ENCODE peak calls at places on chromosomes 6 and 20, in ten cellular contexts. One of them, this sample, is unnamed.
A peak's percentile ranks its signal among the peaks of the same experiment; 100 is the strongest.

GRCh38 chr20:1001981-1002681 is at the start of gene RSPO4:
- DNase-seq in hepatocyte: peak; percentile 36
- DNase-seq in ascending aorta: no peak
- DNase-seq in GM06990: no peak
- DNase-seq in mesothelial cell of epicardium: no peak
- DNase-seq in mammary epithelial cell: no peak
- DNase-seq in dorsolateral prefrontal cortex: no peak
- DNase-seq in spleen: no peak
- DNase-seq in cardiac fibroblast: no peak
- DNase-seq in astrocyte: no peak
- DNase-seq in this sample: no peak

GRCh38 chr6:108116781-108117426 is 42.4 kb upstream of the OSTM1 start:
- DNase-seq in spleen: no peak
- DNase-seq in cardiac fibroblast: no peak
- DNase-seq in mammary epithelial cell: no peak
- DNase-seq in astrocyte: no peak
- DNase-seq in mesothelial cell of epicardium: no peak
- DNase-seq in ascending aorta: no peak
- DNase-seq in dorsolateral prefrontal cortex: no peak
- DNase-seq in GM06990: no peak
- DNase-seq in hepatocyte: no peak
- DNase-seq in this sample: no peak

GRCh38 chr20:23035731-23036130 is 619 bp downstream of the SSTR4 start:
- DNase-seq in mammary epithelial cell: no peak
- DNase-seq in dorsolateral prefrontal cortex: no peak
- DNase-seq in hepatocyte: no peak
- DNase-seq in ascending aorta: no peak
- DNase-seq in cardiac fibroblast: no peak
- DNase-seq in spleen: no peak
- DNase-seq in astrocyte: no peak
- DNase-seq in GM06990: no peak
- DNase-seq in mesothelial cell of epicardium: no peak
- DNase-seq in this sample: no peak

GRCh38 chr6:27669798-27670301 is 196.9 kb upstream of the ZNF184 start:
- DNase-seq in ascending aorta: no peak
- DNase-seq in astrocyte: no peak
- DNase-seq in mammary epithelial cell: no peak
- DNase-seq in dorsolateral prefrontal cortex: no peak
- DNase-seq in mesothelial cell of epicardium: no peak
- DNase-seq in spleen: no peak
- DNase-seq in GM06990: no peak
- DNase-seq in hepatocyte: no peak
- DNase-seq in cardiac fibroblast: no peak
- DNase-seq in this sample: no peak

GRCh38 chr6:73893696-73894095 is 197.7 kb downstream of the CD109 start:
- DNase-seq in spleen: no peak
- DNase-seq in dorsolateral prefrontal cortex: no peak
- DNase-seq in mammary epithelial cell: no peak
- DNase-seq in astrocyte: no peak
- DNase-seq in GM06990: no peak
- DNase-seq in ascending aorta: no peak
- DNase-seq in hepatocyte: no peak
- DNase-seq in mesothelial cell of epicardium: no peak
- DNase-seq in cardiac fibroblast: no peak
- DNase-seq in this sample: no peak

GRCh38 chr6:138769102-138769676 is 4.4 kb upstream of the CCDC28A start:
- DNase-seq in dorsolateral prefrontal cortex: no peak
- DNase-seq in cardiac fibroblast: no peak
- DNase-seq in hepatocyte: peak; percentile 29
- DNase-seq in ascending aorta: no peak
- DNase-seq in astrocyte: no peak
- DNase-seq in mammary epithelial cell: no peak
- DNase-seq in mesothelial cell of epicardium: no peak
- DNase-seq in spleen: no peak
- DNase-seq in GM06990: no peak
- DNase-seq in this sample: no peak

GRCh38 chr6:98574991-98575390 is 259.4 kb upstream of the POU3F2 start:
- DNase-seq in cardiac fibroblast: no peak
- DNase-seq in astrocyte: no peak
- DNase-seq in ascending aorta: no peak
- DNase-seq in mesothelial cell of epicardium: no peak
- DNase-seq in GM06990: no peak
- DNase-seq in dorsolateral prefrontal cortex: peak; percentile 82
- DNase-seq in spleen: no peak
- DNase-seq in hepatocyte: peak; percentile 8
- DNase-seq in mammary epithelial cell: no peak
- DNase-seq in this sample: no peak

GRCh38 chr20:63889241-63890200 is 5.4 kb upstream of the DNAJC5 start:
- DNase-seq in cardiac fibroblast: peak; percentile 30
- DNase-seq in spleen: no peak
- DNase-seq in dorsolateral prefrontal cortex: no peak
- DNase-seq in GM06990: no peak
- DNase-seq in astrocyte: no peak
- DNase-seq in mesothelial cell of epicardium: no peak
- DNase-seq in ascending aorta: no peak
- DNase-seq in hepatocyte: no peak
- DNase-seq in mammary epithelial cell: peak; percentile 88
- DNase-seq in this sample: no peak

GRCh38 chr6:124987999-124988591 is 25.9 kb downstream of the RNF217 start:
- DNase-seq in cardiac fibroblast: no peak
- DNase-seq in GM06990: no peak
- DNase-seq in ascending aorta: no peak
- DNase-seq in spleen: no peak
- DNase-seq in mesothelial cell of epicardium: no peak
- DNase-seq in dorsolateral prefrontal cortex: no peak
- DNase-seq in hepatocyte: no peak
- DNase-seq in mammary epithelial cell: no peak
- DNase-seq in astrocyte: no peak
- DNase-seq in this sample: no peak

GRCh38 chr6:37485259-37485658 is 14.4 kb downstream of the CCDC167 start:
- DNase-seq in mammary epithelial cell: no peak
- DNase-seq in dorsolateral prefrontal cortex: no peak
- DNase-seq in spleen: no peak
- DNase-seq in cardiac fibroblast: no peak
- DNase-seq in ascending aorta: no peak
- DNase-seq in GM06990: no peak
- DNase-seq in astrocyte: no peak
- DNase-seq in mesothelial cell of epicardium: no peak
- DNase-seq in hepatocyte: no peak
- DNase-seq in this sample: no peak
- TF ChIP-seq CTCF in mammary epithelial cell: peak; percentile 26
- TF ChIP-seq CTCF in dorsolateral prefrontal cortex: no peak
- TF ChIP-seq CTCF in spleen: no peak
- TF ChIP-seq CTCF in cardiac fibroblast: peak; percentile 18
- TF ChIP-seq CTCF in ascending aorta: no peak
- TF ChIP-seq CTCF in GM06990: peak; percentile 31
- TF ChIP-seq CTCF in astrocyte: no peak
- TF ChIP-seq CTCF in mesothelial cell of epicardium: no peak
- TF ChIP-seq CTCF in hepatocyte: peak; percentile 6
- TF ChIP-seq CTCF in this sample: no peak

GRCh38 chr6:34688956-34689355 is 7.6 kb downstream of the ILRUN start:
- DNase-seq in astrocyte: no peak
- DNase-seq in GM06990: no peak
- DNase-seq in ascending aorta: no peak
- DNase-seq in mesothelial cell of epicardium: no peak
- DNase-seq in cardiac fibroblast: no peak
- DNase-seq in mammary epithelial cell: no peak
- DNase-seq in dorsolateral prefrontal cortex: no peak
- DNase-seq in spleen: no peak
- DNase-seq in hepatocyte: no peak
- DNase-seq in this sample: no peak

GRCh38 chr6:34684364-34684763 is 12.2 kb downstream of the ILRUN start:
- DNase-seq in mesothelial cell of epicardium: no peak
- DNase-seq in cardiac fibroblast: no peak
- DNase-seq in GM06990: no peak
- DNase-seq in dorsolateral prefrontal cortex: no peak
- DNase-seq in ascending aorta: no peak
- DNase-seq in hepatocyte: no peak
- DNase-seq in mammary epithelial cell: no peak
- DNase-seq in spleen: no peak
- DNase-seq in astrocyte: no peak
- DNase-seq in this sample: no peak

GRCh38 chr6:34684919-34685318 is 11.6 kb downstream of the ILRUN start:
- DNase-seq in mammary epithelial cell: no peak
- DNase-seq in spleen: no peak
- DNase-seq in ascending aorta: no peak
- DNase-seq in dorsolateral prefrontal cortex: no peak
- DNase-seq in astrocyte: no peak
- DNase-seq in hepatocyte: no peak
- DNase-seq in cardiac fibroblast: no peak
- DNase-seq in GM06990: no peak
- DNase-seq in mesothelial cell of epicardium: no peak
- DNase-seq in this sample: no peak

GRCh38 chr6:34692280-34692679 is 4.3 kb downstream of the ILRUN start:
- DNase-seq in astrocyte: no peak
- DNase-seq in spleen: no peak
- DNase-seq in ascending aorta: no peak
- DNase-seq in GM06990: no peak
- DNase-seq in dorsolateral prefrontal cortex: no peak
- DNase-seq in mammary epithelial cell: no peak
- DNase-seq in hepatocyte: no peak
- DNase-seq in cardiac fibroblast: no peak
- DNase-seq in mesothelial cell of epicardium: no peak
- DNase-seq in this sample: no peak

GRCh38 chr6:34689742-34690141 is 6.8 kb downstream of the ILRUN start:
- DNase-seq in astrocyte: no peak
- DNase-seq in spleen: no peak
- DNase-seq in mesothelial cell of epicardium: no peak
- DNase-seq in mammary epithelial cell: no peak
- DNase-seq in hepatocyte: no peak
- DNase-seq in cardiac fibroblast: no peak
- DNase-seq in dorsolateral prefrontal cortex: no peak
- DNase-seq in ascending aorta: no peak
- DNase-seq in GM06990: no peak
- DNase-seq in this sample: no peak
- TF ChIP-seq CTCF in astrocyte: no peak
- TF ChIP-seq CTCF in spleen: no peak
- TF ChIP-seq CTCF in mesothelial cell of epicardium: no peak
- TF ChIP-seq CTCF in mammary epithelial cell: no peak
- TF ChIP-seq CTCF in hepatocyte: no peak
- TF ChIP-seq CTCF in cardiac fibroblast: no peak
- TF ChIP-seq CTCF in dorsolateral prefrontal cortex: no peak
- TF ChIP-seq CTCF in ascending aorta: no peak
- TF ChIP-seq CTCF in GM06990: no peak
- TF ChIP-seq CTCF in this sample: no peak

DNA sequence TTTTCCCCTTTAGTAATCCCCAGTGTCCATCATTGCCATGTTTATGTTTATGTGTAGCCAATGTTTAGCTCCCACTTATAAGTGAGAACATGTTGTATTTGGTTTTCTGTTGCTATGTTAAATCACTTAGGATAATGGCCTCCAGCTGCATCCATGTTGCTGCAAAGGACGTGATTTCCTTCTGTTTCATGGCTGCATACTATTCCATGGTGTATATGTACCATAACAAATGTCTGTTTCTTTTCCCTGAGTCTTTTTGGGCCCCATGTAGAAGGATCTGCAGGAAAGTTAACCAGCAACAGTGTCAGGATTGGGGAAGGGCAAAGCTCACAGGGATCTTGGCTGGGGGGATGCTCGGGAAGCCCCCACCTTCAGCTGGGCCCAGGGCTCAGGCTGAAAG is 64.3 kb upstream of the SULF2 start:
- DNase-seq in GM06990: no peak
- DNase-seq in astrocyte: no peak
- DNase-seq in ascending aorta: no peak
- DNase-seq in spleen: no peak
- DNase-seq in mesothelial cell of epicardium: no peak
- DNase-seq in mammary epithelial cell: no peak
- DNase-seq in dorsolateral prefrontal cortex: no peak
- DNase-seq in cardiac fibroblast: no peak
- DNase-seq in hepatocyte: no peak
- DNase-seq in this sample: no peak
- TF ChIP-seq CTCF in GM06990: no peak
- TF ChIP-seq CTCF in astrocyte: no peak
- TF ChIP-seq CTCF in ascending aorta: no peak
- TF ChIP-seq CTCF in spleen: no peak
- TF ChIP-seq CTCF in mesothelial cell of epicardium: no peak
- TF ChIP-seq CTCF in mammary epithelial cell: no peak
- TF ChIP-seq CTCF in dorsolateral prefrontal cortex: no peak
- TF ChIP-seq CTCF in cardiac fibroblast: no peak
- TF ChIP-seq CTCF in hepatocyte: no peak
- TF ChIP-seq CTCF in this sample: no peak

GRCh38 chr6:111012143-111012452 is 30.3 kb downstream of the RPF2 start:
- DNase-seq in GM06990: no peak
- DNase-seq in dorsolateral prefrontal cortex: no peak
- DNase-seq in mesothelial cell of epicardium: no peak
- DNase-seq in ascending aorta: no peak
- DNase-seq in astrocyte: no peak
- DNase-seq in cardiac fibroblast: no peak
- DNase-seq in mammary epithelial cell: no peak
- DNase-seq in hepatocyte: no peak
- DNase-seq in spleen: no peak
- DNase-seq in this sample: no peak

GRCh38 chr6:111013144-111013905 is 31.5 kb downstream of the RPF2 start:
- DNase-seq in GM06990: no peak
- DNase-seq in dorsolateral prefrontal cortex: no peak
- DNase-seq in astrocyte: no peak
- DNase-seq in cardiac fibroblast: no peak
- DNase-seq in spleen: no peak
- DNase-seq in ascending aorta: no peak
- DNase-seq in mammary epithelial cell: no peak
- DNase-seq in mesothelial cell of epicardium: no peak
- DNase-seq in hepatocyte: no peak
- DNase-seq in this sample: no peak

GRCh38 chr6:111015656-111016190 is 33.9 kb downstream of the RPF2 start:
- DNase-seq in dorsolateral prefrontal cortex: no peak
- DNase-seq in spleen: no peak
- DNase-seq in astrocyte: no peak
- DNase-seq in mammary epithelial cell: no peak
- DNase-seq in cardiac fibroblast: no peak
- DNase-seq in mesothelial cell of epicardium: no peak
- DNase-seq in GM06990: no peak
- DNase-seq in ascending aorta: no peak
- DNase-seq in hepatocyte: no peak
- DNase-seq in this sample: no peak

GRCh38 chr6:111011360-111012142 is 29.7 kb downstream of the RPF2 start:
- DNase-seq in mesothelial cell of epicardium: no peak
- DNase-seq in cardiac fibroblast: peak; percentile 62
- DNase-seq in astrocyte: peak; percentile 25
- DNase-seq in mammary epithelial cell: peak; percentile 33
- DNase-seq in spleen: no peak
- DNase-seq in ascending aorta: no peak
- DNase-seq in GM06990: peak; percentile 29
- DNase-seq in hepatocyte: peak; percentile 60
- DNase-seq in dorsolateral prefrontal cortex: no peak
- DNase-seq in this sample: no peak
- TF ChIP-seq CTCF in mesothelial cell of epicardium: peak; percentile 52
- TF ChIP-seq CTCF in cardiac fibroblast: peak; percentile 62
- TF ChIP-seq CTCF in astrocyte: peak; percentile 69
- TF ChIP-seq CTCF in mammary epithelial cell: peak; percentile 63
- TF ChIP-seq CTCF in spleen: peak; percentile 32
- TF ChIP-seq CTCF in ascending aorta: peak; percentile 45
- TF ChIP-seq CTCF in GM06990: peak; percentile 64
- TF ChIP-seq CTCF in hepatocyte: peak; percentile 84
- TF ChIP-seq CTCF in dorsolateral prefrontal cortex: peak; percentile 68
- TF ChIP-seq CTCF in this sample: peak; percentile 66